ENCODE peak calls at places on chromosomes 13 and 19, in four cellular contexts. Y, N, P and Q are unnamed samples.

GRCh38 chr13:41931337-41931736 is 29.6 kb downstream of the VWA8 start:
- DNase-seq in Y (no peak), N (no peak), P (no peak), Q (no peak)

GRCh38 chr19:12580180-12580694 is 29.0 kb upstream of the ZNF564 start:
- DNase-seq in Y (no peak), P (no peak), N (no peak), Q (no peak)

GRCh38 chr19:42132030-42132628 is at the start of gene POU2F2:
- DNase-seq in Y (peak; percentile 19), P (no peak), N (no peak), Q (no peak)

GRCh38 chr13:79779761-79780160 is 298.8 kb downstream of the NDFIP2 start:
- DNase-seq in P (no peak), N (peak; percentile 26), Y (peak; percentile 42), Q (no peak)

GRCh38 chr19:7067716-7068115 is 1.8 kb upstream of the ZNF557 start:
- DNase-seq in P (no peak), Y (no peak), N (no peak), Q (no peak)

GRCh38 chr19:32720216-32720935 is 809 bp downstream of the TDRD12 start:
- DNase-seq in N (no peak), P (no peak), Y (no peak), Q (no peak)

GRCh38 chr19:23311551-23311950 is 61.4 kb upstream of the ZNF724 start:
- DNase-seq in N (no peak), Y (no peak), P (no peak), Q (no peak)

GRCh38 chr19:49631279-49631588 is 8.7 kb downstream of the RRAS start:
- DNase-seq in Y (no peak), N (no peak), P (no peak), Q (no peak)

GRCh38 chr19:2726904-2727639 is 5.9 kb upstream of the DIRAS1 start:
- DNase-seq in N (no peak), P (no peak), Y (no peak), Q (no peak)

GRCh38 chr13:31967155-31967554 is 64.4 kb upstream of the FRY start:
- DNase-seq in P (no peak), N (no peak), Y (no peak), Q (no peak)

GRCh38 chr19:5253403-5254110 is 87.1 kb downstream of the PTPRS start:
- DNase-seq in Y (peak; percentile 25), P (no peak), N (no peak), Q (no peak)

GRCh38 chr13:32334676-32335075 is 19.4 kb downstream of the BRCA2 start:
- DNase-seq in P (no peak), N (no peak), Y (no peak), Q (no peak)

GRCh38 chr19:31110331-31110730 is 238.9 kb downstream of the TSHZ3 start:
- DNase-seq in N (peak; percentile 25), Y (no peak), P (no peak), Q (peak; percentile 29)
- TF ChIP-seq CTCF in N (no peak), Y (no peak), P (no peak), Q (peak; percentile 53)

DNA sequence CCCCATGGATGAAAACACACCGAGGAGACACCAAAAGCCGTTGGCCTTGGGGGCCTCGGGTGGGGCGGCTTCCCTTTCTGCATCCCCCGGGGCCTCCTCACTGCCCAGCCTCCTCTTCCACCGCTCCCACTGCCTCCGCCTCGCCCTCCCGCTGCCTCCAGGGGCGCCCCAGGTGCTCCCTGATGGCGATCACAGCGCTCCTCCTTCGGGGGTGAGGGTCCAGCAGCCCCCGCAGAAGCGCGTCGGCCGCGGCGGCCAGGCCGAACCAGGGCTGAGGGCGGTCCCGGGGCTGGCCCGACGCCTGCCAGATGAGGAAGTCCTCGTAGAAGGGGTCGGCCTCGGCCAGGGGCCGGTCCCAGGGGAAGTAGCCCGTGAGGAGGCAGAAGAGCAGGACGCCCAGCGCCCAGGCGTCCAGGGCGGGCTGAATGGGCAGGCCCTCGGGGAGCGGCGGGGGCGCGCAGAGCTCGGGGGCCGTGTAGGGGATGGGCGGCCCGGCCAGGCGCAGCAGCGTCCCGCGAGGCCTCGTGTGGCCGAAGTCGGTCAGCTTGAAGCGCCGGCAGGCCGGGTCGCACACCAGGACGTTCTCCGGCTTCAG is 7.2 kb downstream of the SBK2 start:
- DNase-seq in N (no peak), Y (no peak), P (no peak), Q (no peak)
- TF ChIP-seq CTCF in N (no peak), Y (no peak), P (no peak), Q (no peak)

GRCh38 chr13:112984954-112985802 is 16.2 kb downstream of the MCF2L start:
- DNase-seq in P (no peak), Y (no peak), N (no peak), Q (no peak)
- TF ChIP-seq CTCF in P (no peak), Y (no peak), N (no peak), Q (no peak)

DNA sequence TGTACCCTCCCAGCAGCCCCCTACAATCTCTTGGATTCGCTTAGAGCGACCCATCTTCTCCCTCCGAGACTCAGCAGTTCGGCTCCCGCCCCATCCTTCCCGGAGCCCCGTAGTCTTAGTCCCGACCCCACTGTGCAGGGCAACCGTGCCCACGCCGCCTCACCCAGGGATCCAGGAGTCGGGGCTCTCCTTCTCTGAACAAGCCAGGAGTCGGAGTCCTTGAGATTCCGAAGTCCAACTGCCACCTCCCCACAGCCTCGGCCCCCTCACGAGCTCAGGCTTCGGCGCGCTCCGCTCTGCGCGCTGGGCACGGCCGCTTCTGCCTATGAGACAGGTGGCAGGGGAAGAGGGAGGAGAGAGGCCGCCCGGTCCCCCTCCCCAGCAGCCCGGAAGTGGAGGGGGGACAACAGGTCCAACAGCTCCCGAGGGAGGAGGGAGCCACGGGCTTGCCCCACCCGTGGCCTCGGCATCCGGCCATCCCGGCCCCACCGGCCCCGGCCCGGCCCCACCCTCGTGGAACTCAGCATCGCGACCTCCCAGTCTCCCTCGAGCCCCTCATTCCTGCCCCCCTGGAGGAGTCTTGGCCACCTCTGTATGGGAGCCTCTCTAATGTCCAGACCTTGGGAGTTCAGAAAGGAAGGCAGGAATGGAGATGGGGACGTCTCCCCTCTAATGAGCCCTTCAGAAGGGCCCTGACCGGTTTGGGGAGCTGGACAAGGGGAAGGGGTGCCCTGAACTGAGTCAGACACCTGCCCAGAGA is at the start of gene PHLDB3:
- DNase-seq in N (peak; percentile 66), P (no peak), Y (no peak), Q (no peak)
- TF ChIP-seq CTCF in N (no peak), P (no peak), Y (no peak), Q (no peak)

DNA sequence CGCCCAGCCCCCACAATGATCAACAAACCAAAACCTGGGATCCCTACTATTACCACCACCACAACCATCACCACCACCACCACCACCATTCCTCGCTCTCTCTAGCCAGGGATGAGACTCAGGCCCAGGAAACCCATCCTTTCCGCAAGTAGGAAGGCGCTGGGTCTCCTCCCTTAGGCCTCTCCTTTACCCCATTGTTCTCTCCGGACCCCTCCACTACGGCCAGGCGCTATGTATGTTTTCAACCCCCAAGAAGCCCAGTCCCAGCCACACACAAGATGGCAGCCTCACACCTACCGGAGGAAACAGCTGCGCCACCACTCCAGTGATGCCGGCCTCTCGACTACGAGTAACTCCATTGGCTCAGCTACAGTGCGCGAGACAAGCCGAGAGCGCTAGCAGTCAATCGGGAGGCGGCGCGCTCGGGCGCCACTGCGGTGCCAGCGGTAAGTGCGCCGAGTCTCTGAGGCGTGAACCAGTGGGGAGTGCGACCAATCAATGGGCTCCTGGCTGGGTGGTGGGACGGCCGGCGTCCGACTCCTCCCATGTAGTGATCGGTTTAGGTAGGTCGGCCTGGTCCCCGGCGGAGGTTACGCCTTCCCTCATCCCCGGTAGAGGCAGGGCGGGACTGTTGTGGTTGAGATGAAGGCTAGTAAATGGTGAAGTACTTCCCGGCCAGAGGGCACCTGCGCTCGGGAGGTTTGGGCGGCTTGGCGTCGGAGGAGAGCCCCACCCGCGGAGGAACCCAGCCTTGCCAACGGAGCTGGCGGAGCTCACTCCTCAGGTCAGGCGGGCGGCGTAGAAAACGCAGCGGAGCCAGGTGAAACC is at the start of the genes CAB39L and SETDB2:
- DNase-seq in P (peak; percentile 93), Y (peak; percentile 97), N (peak; percentile 98), Q (peak; percentile 97)
- TF ChIP-seq CTCF in P (peak; percentile 56), Y (peak; percentile 34), N (peak; percentile 83), Q (peak; percentile 29)

DNA sequence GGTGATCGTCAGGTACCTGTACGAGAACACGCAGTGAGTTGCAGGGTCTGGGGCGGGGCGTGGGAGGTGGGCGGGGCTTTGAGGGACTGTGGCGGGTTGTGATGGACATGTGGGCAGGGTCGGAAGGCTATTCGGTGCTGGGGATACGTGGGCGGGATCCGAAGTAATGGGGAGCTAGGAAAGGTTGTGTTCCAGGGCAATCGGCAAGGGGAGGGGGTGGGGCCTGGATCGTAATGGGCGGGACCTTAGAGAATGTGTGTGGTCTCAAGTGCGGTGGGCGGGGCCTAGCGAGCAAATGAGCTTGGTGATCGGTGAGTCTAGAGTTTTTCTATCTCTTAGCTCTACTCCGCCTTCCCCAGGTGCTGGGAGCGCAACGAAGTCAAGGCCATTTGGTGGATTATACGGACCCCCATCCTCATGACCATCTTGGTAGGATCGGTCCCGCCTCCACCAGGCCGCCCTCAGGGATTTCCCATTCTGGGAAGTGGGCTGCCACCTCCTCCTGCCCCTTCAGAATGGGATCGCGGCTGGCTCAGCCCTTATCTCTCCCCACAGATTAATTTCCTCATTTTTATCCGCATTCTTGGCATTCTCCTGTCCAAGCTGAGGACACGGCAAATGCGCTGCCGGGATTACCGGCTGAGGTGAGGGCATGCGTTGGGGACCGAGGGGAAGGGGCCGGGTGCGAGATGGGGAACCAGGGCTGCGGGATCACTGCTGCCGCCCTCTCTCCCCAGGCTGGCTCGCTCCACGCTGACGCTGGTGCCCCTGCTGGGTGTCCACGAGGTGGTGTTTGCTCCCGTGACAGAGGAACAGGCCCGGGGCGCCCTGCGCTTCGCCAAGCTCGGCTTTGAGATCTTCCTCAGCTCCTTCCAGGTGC is 9.6 kb downstream of the GIPR start:
- DNase-seq in P (peak; percentile 53), Y (peak; percentile 43), N (peak; percentile 62), Q (no peak)
- TF ChIP-seq CTCF in P (peak; percentile 44), Y (no peak), N (no peak), Q (peak; percentile 36)

GRCh38 chr19:16626796-16627193 is 1.2 kb downstream of the MED26 start:
- DNase-seq in P (no peak), N (peak; percentile 33), Y (no peak), Q (no peak)

GRCh38 chr19:16628984-16629691 is 1.1 kb upstream of the MED26 start:
- DNase-seq in Y (peak; percentile 55), P (no peak), N (peak; percentile 54), Q (peak; percentile 64)

GRCh38 chr19:16628183-16628983 is at the start of gene MED26:
- DNase-seq in N (peak; percentile 99), P (peak; percentile 93), Y (peak; percentile 92), Q (peak; percentile 85)

GRCh38 chr19:16627928-16628182 is 149 bp downstream of the MED26 start:
- DNase-seq in Y (no peak), P (no peak), N (no peak), Q (no peak)

DNA sequence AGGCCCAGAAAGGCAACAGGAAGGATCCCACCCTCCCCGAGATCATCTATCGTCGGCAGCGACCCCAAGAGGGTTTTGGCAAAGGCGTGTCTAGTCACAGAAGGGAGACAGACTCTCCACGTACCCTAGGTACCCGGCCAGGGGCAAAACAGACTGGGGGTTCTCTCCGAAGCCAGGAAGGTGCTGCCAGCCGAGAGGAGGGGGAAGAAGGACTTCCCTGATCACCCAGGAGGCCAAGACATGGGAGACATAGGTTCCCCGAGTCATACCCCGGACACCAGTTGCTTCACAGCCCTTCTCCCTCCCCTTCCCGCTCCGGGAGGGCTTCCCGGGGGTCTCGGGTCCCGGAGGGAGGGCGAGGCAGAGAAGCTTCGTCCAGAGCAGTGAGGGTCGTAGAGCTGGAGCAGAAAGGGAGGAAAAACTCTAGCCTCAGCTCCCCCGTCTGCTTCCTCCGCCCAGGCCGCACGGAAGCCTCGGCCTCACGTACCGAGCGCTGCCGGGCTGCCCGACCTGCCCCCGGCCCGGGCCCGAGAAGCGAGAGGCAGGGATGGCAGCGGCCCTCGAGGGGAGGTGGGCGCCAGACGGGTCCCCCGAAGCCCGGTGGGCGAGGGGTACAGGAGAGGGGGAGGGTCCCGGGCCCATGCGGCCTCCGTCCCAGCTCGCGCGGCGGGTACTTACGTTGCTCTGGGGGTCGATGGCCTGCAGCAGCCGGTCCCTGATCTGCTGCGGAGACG is 643 bp downstream of the MED26 start:
- DNase-seq in P (peak; percentile 5), N (peak; percentile 45), Y (no peak), Q (no peak)
- TF ChIP-seq CTCF in P (no peak), N (no peak), Y (no peak), Q (no peak)

GRCh38 chr13:21034602-21035190 is 26.7 kb downstream of the LATS2 start:
- DNase-seq in N (no peak), Y (no peak), P (no peak), Q (no peak)
- TF ChIP-seq CTCF in N (no peak), Y (peak; percentile 24), P (peak; percentile 14), Q (peak; percentile 8)